ENCODE peak calls at places on chromosomes 2 and 18, in seven cellular contexts. G, X, W, S, U, H and L are unnamed samples. For H3K4me1, the result is how much of the 10 kb centered on the place peaks cover.

GRCh38 chr18:22817844-22818243 is 115.3 kb upstream of the RBBP8 start:
- DNase-seq in G (no peak), X (no peak), W (no peak), S (peak), U (no peak), H (peak), L (no peak)

GRCh38 chr2:241386519-241386918 is 30.4 kb downstream of the FARP2 start:
- DNase-seq in G (no peak), X (no peak), W (no peak), S (no peak), U (no peak), H (no peak), L (no peak)

GRCh38 chr2:36539631-36540030 is 58.3 kb downstream of the FEZ2 start:
- DNase-seq in G (no peak), X (no peak), W (no peak), S (peak), U (no peak), H (peak), L (no peak)

GRCh38 chr2:128940378-128940777 is 621.7 kb upstream of the HS6ST1 start:
- DNase-seq in G (no peak), X (no peak), W (peak), S (no peak), U (no peak), H (no peak), L (no peak)

GRCh38 chr2:115739574-115739973 is 1297.1 kb downstream of the DPP10 start:
- DNase-seq in G (no peak), X (peak), W (no peak), S (no peak), U (no peak), H (no peak), L (no peak)

GRCh38 chr2:44769349-44770005 is 172.0 kb upstream of the SIX3 start:
- DNase-seq in G (no peak), X (no peak), W (no peak), S (no peak), U (no peak), H (no peak), L (no peak)

GRCh38 chr2:172179045-172179742 is 76.5 kb upstream of the DLX2 start:
- DNase-seq in G (no peak), X (no peak), W (no peak), S (peak), U (no peak), H (peak), L (peak)

GRCh38 chr18:79191956-79192355 is 122.8 kb downstream of the ATP9B start:
- DNase-seq in G (no peak), X (no peak), W (no peak), S (no peak), U (no peak), H (no peak), L (no peak)

GRCh38 chr2:222864296-222864695 is 3.5 kb downstream of the ACSL3 start:
- DNase-seq in G (no peak), X (peak), W (no peak), S (peak), U (no peak), H (peak), L (no peak)

GRCh38 chr2:11533278-11534077 is at the start of gene GREB1:
- DNase-seq in G (no peak), X (no peak), W (no peak), S (no peak), U (no peak), H (peak), L (no peak)

GRCh38 chr18:46569211-46569610 is 87.8 kb downstream of the LOXHD1 start:
- DNase-seq in G (no peak), X (no peak), W (peak), S (no peak), U (no peak), H (no peak), L (no peak)

GRCh38 chr2:158665536-158666302 is 129.4 kb upstream of the DAPL1 start:
- DNase-seq in G (no peak), X (no peak), W (no peak), S (peak), U (no peak), H (peak), L (no peak)

GRCh38 chr2:120861576-120862191 is 126.0 kb downstream of the GLI2 start:
- DNase-seq in G (peak), X (no peak), W (no peak), S (peak), U (no peak), H (no peak), L (peak)

GRCh38 chr2:239184179-239184578 is 216.6 kb downstream of the HDAC4 start:
- DNase-seq in G (peak), X (no peak), W (no peak), S (no peak), U (no peak), H (no peak), L (peak)

GRCh38 chr18:49319590-49319989 is 140.9 kb downstream of the DYM start:
- DNase-seq in G (no peak), X (no peak), W (no peak), S (peak), U (no peak), H (no peak), L (no peak)

GRCh38 chr2:25566094-25566493 is 107.3 kb downstream of the DTNB start:
- DNase-seq in G (no peak), X (no peak), W (no peak), S (no peak), U (no peak), H (no peak), L (no peak)

GRCh38 chr2:27772804-27773203 is 1.3 kb downstream of the MRPL33 start:
- DNase-seq in G (no peak), X (no peak), W (no peak), S (no peak), U (no peak), H (no peak), L (no peak)

GRCh38 chr2:27776097-27776496 is 4.6 kb downstream of the MRPL33 start:
- DNase-seq in G (no peak), X (peak), W (peak), S (peak), U (no peak), H (peak), L (peak)

GRCh38 chr2:27779417-27780055 is 8.0 kb downstream of the MRPL33 start:
- DNase-seq in G (no peak), X (no peak), W (no peak), S (no peak), U (no peak), H (no peak), L (no peak)

GRCh38 chr2:27773959-27774358 is 2.4 kb downstream of the MRPL33 start:
- DNase-seq in G (no peak), X (no peak), W (peak), S (no peak), U (no peak), H (no peak), L (no peak)

DNA sequence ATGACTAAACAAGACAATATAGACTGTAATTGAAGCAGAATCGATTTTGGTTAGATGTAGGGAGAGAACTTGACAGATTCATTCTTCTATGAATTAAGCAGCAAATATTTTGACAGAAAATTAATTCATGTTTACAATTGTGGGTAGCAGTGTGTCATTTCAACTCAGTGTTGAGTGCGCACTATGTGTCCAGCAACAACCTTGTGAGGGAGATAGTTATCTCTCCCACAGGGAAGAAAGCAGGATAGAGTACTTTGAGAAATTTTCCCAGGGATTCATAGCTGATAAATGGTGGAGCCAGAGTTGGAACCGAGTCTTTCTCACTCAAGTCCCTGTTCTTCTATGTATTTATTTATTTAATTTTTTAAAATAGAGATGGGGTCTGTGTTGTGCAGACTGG is 5.2 kb downstream of the MRPL33 start:
- DNase-seq in G (no peak), X (no peak), W (no peak), S (no peak), U (no peak), H (no peak), L (no peak)
- H3K4me1 ChIP-seq in G (under half), X (under half), W (half or more), S (under half), U (under half), H (under half), L (under half)

GRCh38 chr2:164836907-164837306 is 4.7 kb downstream of the COBLL1 start:
- DNase-seq in G (no peak), X (no peak), W (no peak), S (no peak), U (no peak), H (no peak), L (no peak)
- TF ChIP-seq CTCF in G (no peak), X (no peak), W (no peak), S (no peak), U (no peak), H (no peak), L (no peak)

GRCh38 chr2:205703471-205703870 is 21.2 kb downstream of the NRP2 start:
- DNase-seq in G (no peak), X (no peak), W (no peak), S (no peak), U (no peak), H (no peak), L (no peak)

GRCh38 chr2:205702576-205702975 is 20.3 kb downstream of the NRP2 start:
- DNase-seq in G (no peak), X (no peak), W (no peak), S (no peak), U (no peak), H (peak), L (no peak)

GRCh38 chr2:205700331-205701132 is 18.2 kb downstream of the NRP2 start:
- DNase-seq in G (no peak), X (peak), W (no peak), S (peak), U (no peak), H (peak), L (no peak)

GRCh38 chr2:205699554-205700289 is 17.4 kb downstream of the NRP2 start:
- DNase-seq in G (no peak), X (no peak), W (no peak), S (no peak), U (no peak), H (no peak), L (no peak)

GRCh38 chr2:205701509-205701908 is 19.2 kb downstream of the NRP2 start:
- DNase-seq in G (no peak), X (no peak), W (no peak), S (peak), U (no peak), H (peak), L (no peak)
- H3K4me1 ChIP-seq in G (half or more), X (under half), W (half or more), S (under half), U (under half), H (under half), L (under half)

DNA sequence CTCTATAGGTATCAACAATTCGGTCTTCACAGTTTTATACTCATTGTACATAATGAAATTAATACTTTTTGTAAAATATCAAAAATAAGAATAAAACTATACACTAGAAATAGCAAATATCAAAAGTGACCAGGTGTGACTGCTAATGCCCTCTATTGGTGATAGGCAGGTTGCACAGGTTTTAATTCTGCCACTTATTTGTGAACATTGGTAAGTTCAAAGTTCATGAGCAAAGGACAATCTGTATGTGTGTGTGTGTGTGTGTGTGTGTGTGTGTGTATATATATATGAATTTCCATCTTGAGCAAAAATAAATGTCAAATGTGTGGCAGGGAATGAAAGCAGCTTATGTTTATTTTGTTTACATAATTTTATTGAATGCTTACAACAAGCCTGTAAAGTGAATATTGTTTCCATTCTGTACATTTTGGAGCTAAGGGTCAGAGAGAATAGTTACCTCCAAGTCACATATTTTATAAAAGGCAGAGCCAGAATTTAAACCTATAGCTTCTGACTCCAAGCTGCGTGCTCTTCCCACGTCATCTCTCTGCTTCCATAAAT is 537.4 kb downstream of the CPS1 start:
- DNase-seq in G (no peak), X (peak), W (no peak), S (no peak), U (no peak), H (peak), L (no peak)
- TF ChIP-seq CTCF in G (peak), X (peak), W (no peak), S (no peak), U (no peak), H (peak), L (peak)

DNA sequence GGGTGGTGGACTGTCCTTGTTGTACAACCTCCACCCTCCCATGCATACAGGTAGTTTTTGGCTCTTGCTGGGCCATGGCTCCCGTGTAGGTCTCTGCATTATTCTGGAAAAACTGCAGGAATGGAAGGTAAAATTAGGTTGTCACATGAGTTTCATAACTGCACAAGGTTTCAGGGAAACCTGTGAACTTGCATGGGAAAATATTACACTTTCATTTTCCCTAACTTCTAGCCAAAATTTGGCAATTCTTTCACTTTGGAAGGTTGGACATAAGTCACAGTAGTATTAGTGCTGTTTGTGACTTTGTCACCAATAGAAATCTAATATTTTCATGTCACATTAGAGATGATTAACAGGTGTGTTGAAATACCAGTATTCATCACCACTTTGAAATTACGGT is 118.1 kb upstream of the MGAT5 start:
- DNase-seq in G (no peak), X (no peak), W (no peak), S (no peak), U (no peak), H (no peak), L (no peak)
- H3K4me1 ChIP-seq in G (under half), X (under half), W (under half), S (under half), U (under half), H (under half), L (half or more)

GRCh38 chr2:95301186-95301585 is 4.0 kb downstream of the KCNIP3 start:
- DNase-seq in G (no peak), X (no peak), W (no peak), S (no peak), U (no peak), H (no peak), L (no peak)

GRCh38 chr2:95301876-95302641 is 4.9 kb downstream of the KCNIP3 start:
- DNase-seq in G (no peak), X (no peak), W (no peak), S (no peak), U (no peak), H (no peak), L (no peak)

GRCh38 chr2:95300391-95300938 is 3.3 kb downstream of the KCNIP3 start:
- DNase-seq in G (no peak), X (no peak), W (no peak), S (no peak), U (no peak), H (no peak), L (no peak)

GRCh38 chr2:95305341-95306058 is 8.4 kb downstream of the KCNIP3 start:
- DNase-seq in G (no peak), X (no peak), W (no peak), S (peak), U (no peak), H (peak), L (no peak)

GRCh38 chr2:95303191-95303914 is 6.2 kb downstream of the KCNIP3 start:
- DNase-seq in G (no peak), X (no peak), W (no peak), S (no peak), U (no peak), H (no peak), L (no peak)
- TF ChIP-seq CTCF in G (no peak), X (no peak), W (no peak), S (no peak), U (no peak), H (no peak), L (no peak)